ENCODE peak calls at places on chromosomes 12 and 14, in six cellular contexts. One of them, this sample, is unnamed. For H3K4me1, the result is how much of the 10 kb centered on the place peaks cover.

GRCh38 chr14:98138666-98139065 is 1133.3 kb downstream of the BCL11B start:
- DNase-seq in H9: peak
- DNase-seq in IMR-90: no peak
- DNase-seq in mesenchymal stem cell: no peak
- DNase-seq in H1: peak
- DNase-seq in trophoblast cell: peak
- DNase-seq in this sample: peak

GRCh38 chr12:29159690-29160089 is 10.6 kb downstream of the FAR2 start:
- DNase-seq in H9: no peak
- DNase-seq in IMR-90: no peak
- DNase-seq in mesenchymal stem cell: peak
- DNase-seq in H1: no peak
- DNase-seq in trophoblast cell: no peak
- DNase-seq in this sample: no peak

GRCh38 chr14:97723834-97724770 is 926.9 kb downstream of the VRK1 start:
- DNase-seq in H9: no peak
- DNase-seq in IMR-90: no peak
- DNase-seq in mesenchymal stem cell: no peak
- DNase-seq in H1: no peak
- DNase-seq in trophoblast cell: no peak
- DNase-seq in this sample: no peak

GRCh38 chr14:66216763-66217162 is 269.4 kb upstream of the CCDC196 start:
- DNase-seq in H9: no peak
- DNase-seq in IMR-90: no peak
- DNase-seq in mesenchymal stem cell: no peak
- DNase-seq in H1: no peak
- DNase-seq in trophoblast cell: no peak
- DNase-seq in this sample: no peak

GRCh38 chr14:68807987-68808386 is 15.1 kb upstream of the ZFP36L1 start:
- DNase-seq in H9: no peak
- DNase-seq in IMR-90: no peak
- DNase-seq in mesenchymal stem cell: no peak
- DNase-seq in H1: no peak
- DNase-seq in trophoblast cell: no peak
- DNase-seq in this sample: no peak

GRCh38 chr14:22221508-22221907 is 367.5 kb downstream of the DAD1 start:
- DNase-seq in H9: no peak
- DNase-seq in IMR-90: peak
- DNase-seq in mesenchymal stem cell: peak
- DNase-seq in H1: no peak
- DNase-seq in trophoblast cell: peak
- DNase-seq in this sample: no peak

GRCh38 chr14:81400202-81400678 is at the start of gene STON2:
- DNase-seq in H9: no peak
- DNase-seq in IMR-90: no peak
- DNase-seq in mesenchymal stem cell: no peak
- DNase-seq in H1: no peak
- DNase-seq in trophoblast cell: peak
- DNase-seq in this sample: no peak

GRCh38 chr12:11741434-11742092 is 92.1 kb downstream of the ETV6 start:
- DNase-seq in H9: no peak
- DNase-seq in IMR-90: no peak
- DNase-seq in mesenchymal stem cell: no peak
- DNase-seq in H1: no peak
- DNase-seq in trophoblast cell: peak
- DNase-seq in this sample: no peak

GRCh38 chr12:90233168-90234100 is 524.8 kb upstream of the ATP2B1 start:
- DNase-seq in H9: no peak
- DNase-seq in IMR-90: no peak
- DNase-seq in mesenchymal stem cell: no peak
- DNase-seq in H1: no peak
- DNase-seq in trophoblast cell: peak
- DNase-seq in this sample: no peak

GRCh38 chr12:15005064-15005463 is 32.2 kb downstream of the PDE6H start:
- DNase-seq in H9: no peak
- DNase-seq in IMR-90: no peak
- DNase-seq in mesenchymal stem cell: no peak
- DNase-seq in H1: no peak
- DNase-seq in trophoblast cell: no peak
- DNase-seq in this sample: no peak

GRCh38 chr14:36519431-36520321 is at the start of gene NKX2-1:
- DNase-seq in H9: peak
- DNase-seq in IMR-90: no peak
- DNase-seq in mesenchymal stem cell: no peak
- DNase-seq in H1: peak
- DNase-seq in trophoblast cell: no peak
- DNase-seq in this sample: peak

GRCh38 chr14:65421201-65421981 is 8.9 kb downstream of the FUT8 start:
- DNase-seq in H9: no peak
- DNase-seq in IMR-90: peak
- DNase-seq in mesenchymal stem cell: peak
- DNase-seq in H1: no peak
- DNase-seq in trophoblast cell: peak
- DNase-seq in this sample: no peak

GRCh38 chr14:60332869-60333268 is 83.8 kb downstream of the PPM1A start:
- DNase-seq in H9: no peak
- DNase-seq in IMR-90: no peak
- DNase-seq in mesenchymal stem cell: no peak
- DNase-seq in H1: no peak
- DNase-seq in trophoblast cell: no peak
- DNase-seq in this sample: no peak

GRCh38 chr12:127146991-127147718 is 1119.8 kb upstream of the TMEM132C start:
- DNase-seq in H9: no peak
- DNase-seq in IMR-90: no peak
- DNase-seq in mesenchymal stem cell: no peak
- DNase-seq in H1: no peak
- DNase-seq in trophoblast cell: no peak
- DNase-seq in this sample: no peak

GRCh38 chr14:83196235-83196634 is 1662.6 kb upstream of the SEL1L start:
- DNase-seq in H9: no peak
- DNase-seq in IMR-90: peak
- DNase-seq in mesenchymal stem cell: no peak
- DNase-seq in H1: no peak
- DNase-seq in trophoblast cell: peak
- DNase-seq in this sample: no peak

GRCh38 chr12:89328483-89329030 is 23.7 kb downstream of the DUSP6 start:
- DNase-seq in H9: no peak
- DNase-seq in IMR-90: no peak
- DNase-seq in mesenchymal stem cell: no peak
- DNase-seq in H1: no peak
- DNase-seq in trophoblast cell: peak
- DNase-seq in this sample: no peak

GRCh38 chr12:62848418-62848817 is 86.5 kb downstream of the PPM1H start:
- DNase-seq in H9: no peak
- DNase-seq in IMR-90: peak
- DNase-seq in mesenchymal stem cell: peak
- DNase-seq in H1: no peak
- DNase-seq in trophoblast cell: peak
- DNase-seq in this sample: no peak

GRCh38 chr14:95876769-95877490 is at the start of gene TUNAR:
- DNase-seq in H9: peak
- DNase-seq in IMR-90: no peak
- DNase-seq in mesenchymal stem cell: no peak
- DNase-seq in H1: peak
- DNase-seq in trophoblast cell: no peak
- DNase-seq in this sample: peak

GRCh38 chr12:46515829-46516228 is 143.3 kb upstream of the SLC38A2 start:
- DNase-seq in H9: no peak
- DNase-seq in IMR-90: no peak
- DNase-seq in mesenchymal stem cell: no peak
- DNase-seq in H1: no peak
- DNase-seq in trophoblast cell: no peak
- DNase-seq in this sample: no peak

GRCh38 chr14:64465208-64465821 is at the start of gene AKAP5:
- DNase-seq in H9: peak
- DNase-seq in IMR-90: peak
- DNase-seq in mesenchymal stem cell: peak
- DNase-seq in H1: peak
- DNase-seq in trophoblast cell: peak
- DNase-seq in this sample: peak

GRCh38 chr12:97837401-97837800 is 374.8 kb downstream of the RMST start:
- DNase-seq in H9: no peak
- DNase-seq in IMR-90: no peak
- DNase-seq in mesenchymal stem cell: peak
- DNase-seq in H1: no peak
- DNase-seq in trophoblast cell: peak
- DNase-seq in this sample: no peak

GRCh38 chr12:31324845-31325523 is 966 bp downstream of the SINHCAF start:
- DNase-seq in H9: no peak
- DNase-seq in IMR-90: peak
- DNase-seq in mesenchymal stem cell: peak
- DNase-seq in H1: no peak
- DNase-seq in trophoblast cell: peak
- DNase-seq in this sample: peak

GRCh38 chr12:93018610-93019009 is 89.5 kb upstream of the EEA1 start:
- DNase-seq in H9: no peak
- DNase-seq in IMR-90: no peak
- DNase-seq in mesenchymal stem cell: no peak
- DNase-seq in H1: no peak
- DNase-seq in trophoblast cell: no peak
- DNase-seq in this sample: no peak

GRCh38 chr12:2138871-2139308 is 86.1 kb downstream of the CACNA1C start:
- DNase-seq in H9: no peak
- DNase-seq in IMR-90: peak
- DNase-seq in mesenchymal stem cell: peak
- DNase-seq in H1: no peak
- DNase-seq in trophoblast cell: no peak
- DNase-seq in this sample: no peak

GRCh38 chr12:52390739-52391617 is 5.5 kb upstream of the KRT84 start:
- DNase-seq in H9: peak
- DNase-seq in IMR-90: peak
- DNase-seq in mesenchymal stem cell: peak
- DNase-seq in H1: peak
- DNase-seq in trophoblast cell: peak
- DNase-seq in this sample: no peak

GRCh38 chr12:46359667-46360280 is 12.8 kb downstream of the SLC38A2 start:
- DNase-seq in H9: no peak
- DNase-seq in IMR-90: no peak
- DNase-seq in mesenchymal stem cell: no peak
- DNase-seq in H1: no peak
- DNase-seq in trophoblast cell: no peak
- DNase-seq in this sample: no peak

GRCh38 chr12:12010277-12011031 is 60.3 kb upstream of the BCL2L14 start:
- DNase-seq in H9: no peak
- DNase-seq in IMR-90: peak
- DNase-seq in mesenchymal stem cell: peak
- DNase-seq in H1: no peak
- DNase-seq in trophoblast cell: peak
- DNase-seq in this sample: no peak

GRCh38 chr12:226401-226800 is 12.4 kb upstream of the SLC6A12 start:
- DNase-seq in H9: peak
- DNase-seq in IMR-90: no peak
- DNase-seq in mesenchymal stem cell: no peak
- DNase-seq in H1: no peak
- DNase-seq in trophoblast cell: no peak
- DNase-seq in this sample: no peak

GRCh38 chr12:125610292-125610691 is 545.1 kb downstream of the AACS start:
- DNase-seq in H9: no peak
- DNase-seq in IMR-90: no peak
- DNase-seq in mesenchymal stem cell: no peak
- DNase-seq in H1: no peak
- DNase-seq in trophoblast cell: no peak
- DNase-seq in this sample: no peak

GRCh38 chr12:29582156-29582555 is 84.7 kb upstream of the OVCH1 start:
- DNase-seq in H9: no peak
- DNase-seq in IMR-90: no peak
- DNase-seq in mesenchymal stem cell: peak
- DNase-seq in H1: no peak
- DNase-seq in trophoblast cell: no peak
- DNase-seq in this sample: no peak

GRCh38 chr14:22836301-22837058 is at the start of gene MMP14:
- DNase-seq in H9: peak
- DNase-seq in IMR-90: peak
- DNase-seq in mesenchymal stem cell: peak
- DNase-seq in H1: peak
- DNase-seq in trophoblast cell: peak
- DNase-seq in this sample: no peak

DNA sequence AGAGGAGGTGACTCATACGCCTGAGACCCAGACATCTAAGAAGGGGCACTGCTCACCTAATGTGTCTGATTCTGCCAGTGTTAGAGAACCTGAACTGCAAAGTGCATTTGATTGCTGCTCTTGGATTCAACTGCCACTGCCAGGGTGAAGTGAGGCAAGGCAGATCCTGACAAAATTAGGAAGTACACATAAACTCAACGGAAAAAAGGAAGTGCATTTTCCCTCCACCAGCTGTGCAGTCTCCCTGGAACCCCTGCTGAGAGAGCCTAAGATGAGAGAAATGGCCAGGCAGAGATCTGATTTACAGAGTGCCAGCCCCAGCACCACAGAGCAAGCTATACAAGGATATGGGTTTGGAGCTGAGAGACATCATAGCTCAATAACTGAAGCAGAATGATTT is 215.3 kb downstream of the SEC23A start:
- DNase-seq in H9: no peak
- DNase-seq in IMR-90: no peak
- DNase-seq in mesenchymal stem cell: no peak
- DNase-seq in H1: no peak
- DNase-seq in trophoblast cell: no peak
- DNase-seq in this sample: no peak
- H4K91ac ChIP-seq in H9: no peak
- H4K91ac ChIP-seq in IMR-90: no peak
- H4K91ac ChIP-seq in mesenchymal stem cell: no peak
- H4K91ac ChIP-seq in H1: no peak
- H4K91ac ChIP-seq in trophoblast cell: no peak
- H4K91ac ChIP-seq in this sample: no peak

GRCh38 chr12:57893460-57894353 is 47.2 kb upstream of the CTDSP2 start:
- DNase-seq in H9: peak
- DNase-seq in IMR-90: peak
- DNase-seq in mesenchymal stem cell: peak
- DNase-seq in H1: no peak
- DNase-seq in trophoblast cell: peak
- DNase-seq in this sample: no peak
- H3K4me1 ChIP-seq in H9: under half
- H3K4me1 ChIP-seq in IMR-90: half or more
- H3K4me1 ChIP-seq in mesenchymal stem cell: under half
- H3K4me1 ChIP-seq in H1: under half
- H3K4me1 ChIP-seq in trophoblast cell: under half
- H3K4me1 ChIP-seq in this sample: half or more

GRCh38 chr12:63863658-63864455 is 19.4 kb downstream of the SRGAP1 start:
- DNase-seq in H9: no peak
- DNase-seq in IMR-90: peak
- DNase-seq in mesenchymal stem cell: no peak
- DNase-seq in H1: no peak
- DNase-seq in trophoblast cell: no peak
- DNase-seq in this sample: no peak
- H4K91ac ChIP-seq in H9: no peak
- H4K91ac ChIP-seq in IMR-90: no peak
- H4K91ac ChIP-seq in mesenchymal stem cell: no peak
- H4K91ac ChIP-seq in H1: no peak
- H4K91ac ChIP-seq in trophoblast cell: no peak
- H4K91ac ChIP-seq in this sample: no peak

GRCh38 chr12:116159175-116159574 is 118.3 kb downstream of the MED13L start:
- DNase-seq in H9: no peak
- DNase-seq in IMR-90: peak
- DNase-seq in mesenchymal stem cell: peak
- DNase-seq in H1: no peak
- DNase-seq in trophoblast cell: no peak
- DNase-seq in this sample: no peak
- H3K4me1 ChIP-seq in H9: under half
- H3K4me1 ChIP-seq in IMR-90: under half
- H3K4me1 ChIP-seq in mesenchymal stem cell: under half
- H3K4me1 ChIP-seq in H1: under half
- H3K4me1 ChIP-seq in trophoblast cell: under half
- H3K4me1 ChIP-seq in this sample: under half

GRCh38 chr12:5430639-5431603 is 987 bp upstream of the NTF3 start:
- DNase-seq in H9: no peak
- DNase-seq in IMR-90: peak
- DNase-seq in mesenchymal stem cell: peak
- DNase-seq in H1: no peak
- DNase-seq in trophoblast cell: no peak
- DNase-seq in this sample: no peak
- H4K91ac ChIP-seq in H9: no peak
- H4K91ac ChIP-seq in IMR-90: peak
- H4K91ac ChIP-seq in mesenchymal stem cell: no peak
- H4K91ac ChIP-seq in H1: no peak
- H4K91ac ChIP-seq in trophoblast cell: no peak
- H4K91ac ChIP-seq in this sample: no peak